ENCODE peak calls at places on chromosomes 11 and 22, in ten cellular contexts. Q is AG09319, C is omental fat pad, G is HFFc6, I is cardiac fibroblast, W is RWPE1, O is psoas muscle, T is cardiac muscle cell, Y is IMR-90, R is brain microvascular endothelial cell. B is an unnamed sample.

GRCh38 chr11:117814766-117815261 is 9.7 kb downstream of the FXYD2 start:
- DNase-seq in Q (no peak), C (no peak), G (no peak), I (no peak), W (no peak), O (peak), T (peak), Y (no peak), R (no peak), B (peak)

GRCh38 chr11:34907934-34908593 is 8.1 kb downstream of the APIP start:
- DNase-seq in Q (no peak), C (no peak), G (no peak), I (no peak), W (no peak), O (no peak), T (no peak), Y (no peak), R (no peak), B (no peak)

GRCh38 chr11:117374316-117374715 is 46.7 kb downstream of the CEP164 start:
- DNase-seq in Q (no peak), C (no peak), G (no peak), I (no peak), W (no peak), O (no peak), T (no peak), Y (no peak), R (no peak), B (no peak)

GRCh38 chr11:67406969-67407699 is 3.3 kb downstream of the TBC1D10C start:
- DNase-seq in Q (no peak), C (no peak), G (no peak), I (no peak), W (no peak), O (no peak), T (no peak), Y (no peak), R (no peak), B (no peak)

GRCh38 chr11:115627071-115627470 is 122.9 kb upstream of the CADM1 start:
- DNase-seq in Q (no peak), C (no peak), G (no peak), I (no peak), W (no peak), O (no peak), T (no peak), Y (no peak), R (no peak), B (no peak)

GRCh38 chr11:57103899-57104605 is 77.7 kb upstream of the LRRC55 start:
- DNase-seq in Q (no peak), C (no peak), G (no peak), I (no peak), W (no peak), O (no peak), T (no peak), Y (no peak), R (no peak), B (no peak)

GRCh38 chr22:37808294-37808657 is 542 bp downstream of the GCAT start:
- DNase-seq in Q (no peak), C (no peak), G (peak), I (no peak), W (no peak), O (no peak), T (no peak), Y (peak), R (no peak), B (no peak)

GRCh38 chr11:46272816-46273427 is 4.5 kb upstream of the CREB3L1 start:
- DNase-seq in Q (no peak), C (no peak), G (peak), I (peak), W (peak), O (peak), T (peak), Y (peak), R (no peak), B (no peak)

GRCh38 chr11:121766138-121766537 is 313.4 kb upstream of the SORL1-AS1 start:
- DNase-seq in Q (no peak), C (no peak), G (no peak), I (no peak), W (no peak), O (no peak), T (no peak), Y (no peak), R (no peak), B (no peak)

GRCh38 chr11:36214484-36214883 is 74.7 kb downstream of the COMMD9 start:
- DNase-seq in Q (no peak), C (no peak), G (no peak), I (no peak), W (peak), O (no peak), T (no peak), Y (no peak), R (no peak), B (no peak)

GRCh38 chr11:8094656-8095055 is 13.6 kb downstream of the TUB start:
- DNase-seq in Q (no peak), C (no peak), G (no peak), I (no peak), W (no peak), O (no peak), T (no peak), Y (no peak), R (no peak), B (no peak)

GRCh38 chr11:35276396-35276795 is 137.4 kb downstream of the CD44 start:
- DNase-seq in Q (no peak), C (no peak), G (no peak), I (no peak), W (peak), O (no peak), T (no peak), Y (peak), R (no peak), B (no peak)

GRCh38 chr11:6601041-6601461 is 2.4 kb downstream of the RRP8 start:
- DNase-seq in Q (no peak), C (no peak), G (no peak), I (no peak), W (no peak), O (no peak), T (no peak), Y (no peak), R (no peak), B (no peak)

GRCh38 chr22:24005201-24005600 is at the start of gene GSTT4:
- DNase-seq in Q (no peak), C (no peak), G (no peak), I (peak), W (no peak), O (no peak), T (peak), Y (no peak), R (no peak), B (peak)

GRCh38 chr22:24002272-24002671 is 3.0 kb downstream of the GSTT4 start:
- DNase-seq in Q (no peak), C (no peak), G (no peak), I (no peak), W (no peak), O (no peak), T (no peak), Y (no peak), R (no peak), B (no peak)

GRCh38 chr22:24002849-24003248 is 2.4 kb downstream of the GSTT4 start:
- DNase-seq in Q (no peak), C (no peak), G (no peak), I (no peak), W (peak), O (no peak), T (no peak), Y (no peak), R (no peak), B (no peak)

GRCh38 chr22:24003887-24004286 is 1.4 kb downstream of the GSTT4 start:
- DNase-seq in Q (no peak), C (no peak), G (no peak), I (no peak), W (no peak), O (no peak), T (no peak), Y (no peak), R (no peak), B (peak)

GRCh38 chr22:24001314-24001713 is 3.9 kb downstream of the GSTT4 start:
- DNase-seq in Q (no peak), C (no peak), G (no peak), I (no peak), W (no peak), O (no peak), T (no peak), Y (no peak), R (no peak), B (peak)
- TF ChIP-seq CTCF in Q (no peak), C (no peak), G (no peak), I (no peak), W (no peak), O (no peak), T (no peak), Y (no peak), R (no peak), B (no peak)

GRCh38 chr22:30043181-30043580 is 37.1 kb upstream of the HORMAD2 start:
- DNase-seq in Q (no peak), C (no peak), G (no peak), I (no peak), W (no peak), O (no peak), T (no peak), Y (no peak), R (no peak), B (no peak)
- TF ChIP-seq CTCF in Q (no peak), C (no peak), G (no peak), I (no peak), W (no peak), O (no peak), T (no peak), Y (no peak), R (no peak), B (no peak)

DNA sequence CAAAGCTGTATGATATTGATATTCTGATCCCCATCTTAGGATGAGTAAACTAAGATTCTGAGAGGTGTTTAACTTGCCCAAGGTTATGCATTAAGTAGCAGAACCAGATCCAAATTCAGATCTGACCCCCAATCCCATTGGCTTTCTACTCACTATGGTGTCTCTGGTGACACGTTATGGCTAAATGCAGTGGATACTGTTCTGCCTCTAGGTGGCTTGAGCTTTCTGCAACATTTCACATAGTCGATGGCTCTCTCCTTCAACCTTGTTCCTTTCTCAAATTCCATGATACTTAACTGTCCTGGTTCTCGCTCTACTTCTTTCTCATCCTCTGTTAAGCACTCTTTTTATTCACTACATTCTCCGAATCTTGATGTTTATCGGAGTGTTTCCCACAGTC is 9.4 kb downstream of the C11orf97 start:
- DNase-seq in Q (no peak), C (no peak), G (peak), I (peak), W (no peak), O (no peak), T (peak), Y (no peak), R (peak), B (no peak)
- TF ChIP-seq CTCF in Q (peak), C (no peak), G (peak), I (peak), W (no peak), O (no peak), T (peak), Y (peak), R (peak), B (no peak)

GRCh38 chr11:5369793-5370192 is 13.8 kb upstream of the OR51M1 start:
- DNase-seq in Q (no peak), C (no peak), G (peak), I (peak), W (peak), O (no peak), T (peak), Y (peak), R (peak), B (peak)
- TF ChIP-seq CTCF in Q (peak), C (no peak), G (peak), I (peak), W (no peak), O (no peak), T (peak), Y (peak), R (peak), B (peak)

GRCh38 chr22:35517769-35518530 is 22.7 kb upstream of the RASD2 start:
- DNase-seq in Q (no peak), C (no peak), G (no peak), I (peak), W (peak), O (no peak), T (no peak), Y (no peak), R (no peak), B (no peak)

GRCh38 chr22:35516723-35517122 is 23.9 kb upstream of the RASD2 start:
- DNase-seq in Q (no peak), C (no peak), G (no peak), I (no peak), W (no peak), O (no peak), T (no peak), Y (no peak), R (no peak), B (no peak)

GRCh38 chr22:35519306-35520000 is 21.2 kb upstream of the RASD2 start:
- DNase-seq in Q (no peak), C (no peak), G (no peak), I (no peak), W (no peak), O (no peak), T (no peak), Y (no peak), R (no peak), B (no peak)

GRCh38 chr22:35518781-35519180 is 21.9 kb upstream of the RASD2 start:
- DNase-seq in Q (no peak), C (no peak), G (no peak), I (no peak), W (no peak), O (no peak), T (no peak), Y (no peak), R (no peak), B (no peak)

DNA sequence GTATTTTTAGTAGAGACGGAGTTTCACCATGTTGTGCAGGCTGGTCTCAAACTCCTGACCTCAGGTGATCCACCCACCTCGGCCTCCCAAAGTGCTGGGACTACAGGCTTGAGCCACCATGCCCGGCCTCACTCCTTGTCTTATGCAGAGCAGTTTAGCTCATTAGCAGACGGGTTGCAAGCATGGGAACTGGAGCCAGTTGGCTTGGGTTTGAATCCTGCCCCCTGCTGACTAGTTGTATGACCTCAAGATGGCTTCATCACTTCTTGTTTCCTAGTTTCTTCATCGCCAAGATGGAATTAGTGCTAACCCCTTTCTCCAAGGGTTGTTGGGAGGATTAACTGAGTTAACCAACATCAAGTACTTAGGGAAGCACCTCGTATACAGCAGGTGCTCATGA is 23.4 kb upstream of the RASD2 start:
- DNase-seq in Q (no peak), C (no peak), G (no peak), I (no peak), W (no peak), O (no peak), T (no peak), Y (no peak), R (no peak), B (no peak)
- TF ChIP-seq CTCF in Q (no peak), C (no peak), G (peak), I (no peak), W (no peak), O (no peak), T (no peak), Y (no peak), R (peak), B (no peak)

GRCh38 chr11:2213890-2214526 is 42.4 kb upstream of the TH start:
- DNase-seq in Q (no peak), C (no peak), G (no peak), I (no peak), W (no peak), O (no peak), T (no peak), Y (no peak), R (no peak), B (peak)
- TF ChIP-seq CTCF in Q (no peak), C (no peak), G (no peak), I (no peak), W (no peak), O (no peak), T (no peak), Y (no peak), R (no peak), B (no peak)

DNA sequence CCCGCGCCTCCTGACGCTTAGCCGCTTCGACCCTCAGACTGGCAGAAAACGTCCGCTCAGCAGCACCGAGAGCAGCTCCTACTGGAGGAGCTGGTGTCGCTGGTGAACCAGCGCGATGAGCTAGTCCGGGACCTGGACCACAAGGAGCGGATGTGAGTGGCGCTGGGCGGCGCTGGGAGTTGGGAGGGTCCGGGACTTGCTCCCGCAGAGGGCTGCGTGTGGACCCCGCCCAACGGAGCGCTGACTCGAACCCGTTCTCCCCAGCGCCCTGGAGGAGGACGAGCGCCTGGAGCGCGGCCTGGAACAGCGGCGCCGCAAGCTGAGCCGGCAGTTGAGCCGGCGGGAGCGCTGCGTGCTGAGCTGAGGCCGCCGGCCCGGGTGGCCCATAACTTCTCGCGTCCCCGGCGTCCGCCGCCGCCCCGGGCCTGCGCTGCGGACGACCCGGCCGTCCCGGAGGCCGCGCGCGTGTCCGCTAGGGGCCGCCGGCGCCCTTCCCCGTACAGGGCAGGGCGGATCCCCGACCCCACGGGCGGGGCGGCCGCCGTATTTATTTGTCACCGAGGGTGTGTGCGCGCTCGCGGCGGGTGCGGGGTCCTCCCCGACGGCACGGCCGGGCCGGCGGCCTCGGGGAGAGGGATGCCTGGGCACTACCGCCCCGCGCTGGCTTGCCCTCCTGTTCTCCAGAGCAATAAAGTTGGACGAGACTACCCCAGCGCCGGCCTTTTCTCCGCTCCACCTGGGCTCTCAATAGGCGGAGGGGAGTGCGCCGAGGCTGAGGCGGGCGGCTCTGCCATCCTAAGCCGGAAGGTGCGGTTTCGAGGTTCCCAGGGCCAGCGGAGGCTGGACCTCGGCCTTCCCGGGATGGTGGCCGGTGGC is 3.4 kb downstream of the KCNK7 start:
- DNase-seq in Q (no peak), C (no peak), G (no peak), I (no peak), W (no peak), O (no peak), T (peak), Y (peak), R (no peak), B (no peak)
- TF ChIP-seq CTCF in Q (no peak), C (no peak), G (no peak), I (no peak), W (no peak), O (no peak), T (no peak), Y (no peak), R (peak), B (no peak)

GRCh38 chr22:45970709-45971388 is 6.1 kb downstream of the WNT7B start:
- DNase-seq in Q (no peak), C (no peak), G (no peak), I (no peak), W (no peak), O (no peak), T (peak), Y (peak), R (no peak), B (no peak)
- TF ChIP-seq CTCF in Q (no peak), C (no peak), G (peak), I (no peak), W (no peak), O (no peak), T (no peak), Y (no peak), R (peak), B (no peak)

GRCh38 chr11:64778473-64779298 is at the start of gene SF1:
- DNase-seq in Q (peak), C (peak), G (peak), I (peak), W (peak), O (peak), T (peak), Y (peak), R (peak), B (peak)
- TF ChIP-seq CTCF in Q (no peak), C (no peak), G (no peak), I (no peak), W (no peak), O (no peak), T (peak), Y (peak), R (no peak), B (no peak)

GRCh38 chr11:73907191-73907590 is 30.4 kb downstream of the PAAF1 start:
- DNase-seq in Q (no peak), C (no peak), G (peak), I (peak), W (peak), O (peak), T (peak), Y (peak), R (peak), B (no peak)
- TF ChIP-seq CTCF in Q (no peak), C (no peak), G (peak), I (peak), W (no peak), O (peak), T (peak), Y (peak), R (no peak), B (no peak)

B was measured in GM13976.